ENCODE peak calls at places on chromosomes 3 and 15, in nine cellular contexts. M, S, N, Z, V, H, G, C and T are unnamed samples.

GRCh38 chr3:48273594-48274211 is 32.8 kb downstream of the ZNF589 start:
- DNase-seq in C (peak; percentile 80), H (peak; percentile 63), S (no peak), V (peak; percentile 70), G (peak; percentile 30), Z (peak; percentile 77), N (peak; percentile 76), M (no peak), T (peak; percentile 75)

GRCh38 chr15:91488452-91488851 is 365.1 kb upstream of the SLCO3A1 start:
- DNase-seq in G (no peak), N (no peak), V (no peak), C (no peak), S (no peak), H (no peak), M (no peak), Z (no peak), T (no peak)

GRCh38 chr3:128004661-128005060 is 47.6 kb upstream of the SEC61A1 start:
- DNase-seq in G (no peak), H (no peak), C (no peak), M (no peak), Z (no peak), V (no peak), N (no peak), S (no peak), T (no peak)

GRCh38 chr3:69182588-69183299 is 60.3 kb upstream of the LMOD3 start:
- DNase-seq in C (no peak), S (no peak), Z (peak; percentile 37), G (no peak), H (no peak), M (no peak), V (no peak), N (no peak), T (no peak)

GRCh38 chr3:65732060-65732933 is 306.4 kb downstream of the MAGI1 start:
- DNase-seq in V (no peak), S (no peak), M (no peak), N (peak; percentile 37), Z (peak; percentile 76), H (no peak), G (no peak), C (peak; percentile 87), T (peak; percentile 75)

GRCh38 chr15:71290002-71290401 is 174.7 kb downstream of the THSD4 start:
- DNase-seq in S (no peak), N (no peak), V (no peak), Z (no peak), H (no peak), M (no peak), C (no peak), G (no peak), T (no peak)

GRCh38 chr15:91853968-91854943 is 748 bp downstream of the SLCO3A1 start:
- DNase-seq in C (peak; percentile 51), N (peak; percentile 49), M (no peak), G (peak; percentile 66), S (peak; percentile 90), Z (no peak), H (no peak), V (peak; percentile 25), T (peak; percentile 46)

GRCh38 chr15:67548862-67549651 is 6.6 kb downstream of the MAP2K5 start:
- DNase-seq in C (peak; percentile 86), H (no peak), S (no peak), M (no peak), V (no peak), Z (no peak), N (peak; percentile 94), G (peak; percentile 31), T (peak; percentile 67)

GRCh38 chr3:48798998-48799397 is 48.7 kb downstream of the PRKAR2A start:
- DNase-seq in Z (peak; percentile 9), H (no peak), C (no peak), S (no peak), V (peak; percentile 68), M (no peak), G (no peak), N (no peak), T (no peak)

GRCh38 chr3:156948402-156949210 is 122.5 kb downstream of the LEKR1 start:
- DNase-seq in M (no peak), G (no peak), N (peak; percentile 16), H (no peak), C (no peak), S (no peak), V (no peak), Z (no peak), T (no peak)

GRCh38 chr3:182490601-182491485 is 302.5 kb upstream of the ATP11B start:
- DNase-seq in H (no peak), N (peak; percentile 20), G (no peak), S (no peak), M (no peak), V (no peak), C (peak; percentile 21), Z (peak; percentile 4), T (peak; percentile 4)

GRCh38 chr3:183161552-183162345 is 785 bp downstream of the LAMP3 start:
- DNase-seq in S (peak; percentile 83), V (no peak), C (no peak), M (no peak), Z (peak; percentile 30), G (no peak), N (no peak), H (no peak), T (no peak)

GRCh38 chr3:64143399-64144130 is 81.7 kb downstream of the PRICKLE2 start:
- DNase-seq in S (no peak), H (no peak), N (no peak), G (no peak), V (no peak), C (no peak), M (no peak), Z (peak; percentile 42), T (no peak)

GRCh38 chr3:53216723-53217122 is 39.1 kb downstream of the TKT start:
- DNase-seq in S (no peak), N (no peak), V (no peak), H (no peak), Z (no peak), G (no peak), M (no peak), C (no peak), T (no peak)

GRCh38 chr3:632571-633170 is 436.1 kb downstream of the CHL1 start:
- DNase-seq in S (no peak), Z (peak; percentile 14), C (peak; percentile 92), G (peak; percentile 7), N (peak; percentile 81), H (peak; percentile 61), M (no peak), V (peak; percentile 55), T (peak; percentile 64)

GRCh38 chr15:40567111-40567510 is 2.0 kb upstream of the RPUSD2 start:
- DNase-seq in Z (peak; percentile 5), N (peak; percentile 33), C (peak; percentile 43), V (no peak), M (no peak), H (no peak), S (no peak), G (no peak), T (no peak)

GRCh38 chr3:186414735-186415419 is 52.8 kb upstream of the DGKG start:
- DNase-seq in M (no peak), C (peak; percentile 42), Z (peak; percentile 77), N (no peak), H (no peak), V (peak; percentile 27), G (no peak), S (no peak), T (no peak)

GRCh38 chr15:68637755-68638405 is 59.1 kb downstream of the CORO2B start:
- DNase-seq in S (peak; percentile 58), C (no peak), V (no peak), G (peak; percentile 68), N (no peak), H (peak; percentile 82), Z (peak; percentile 93), M (no peak), T (no peak)

GRCh38 chr15:46607103-46607502 is 972.3 kb downstream of the SQOR start:
- DNase-seq in S (no peak), H (no peak), M (no peak), C (no peak), N (no peak), Z (no peak), G (no peak), V (no peak), T (no peak)

GRCh38 chr15:61112231-61112630 is 116.9 kb downstream of the RORA start:
- DNase-seq in C (peak; percentile 27), G (peak; percentile 15), Z (no peak), H (no peak), M (no peak), S (no peak), V (no peak), N (no peak), T (no peak)

GRCh38 chr3:149426325-149426724 is 48.2 kb upstream of the TM4SF4 start:
- DNase-seq in M (no peak), H (no peak), S (no peak), Z (no peak), V (no peak), C (no peak), G (no peak), N (no peak), T (no peak)

GRCh38 chr15:98946301-98947255 is 61.0 kb downstream of the PGPEP1L start:
- DNase-seq in N (no peak), C (no peak), G (peak; percentile 64), Z (peak; percentile 57), M (no peak), H (peak; percentile 69), S (peak; percentile 87), V (peak; percentile 45), T (no peak)

GRCh38 chr3:149217347-149217746 is 4.3 kb downstream of the CP start:
- DNase-seq in N (no peak), S (no peak), Z (no peak), C (no peak), G (no peak), V (no peak), H (no peak), M (no peak), T (no peak)

GRCh38 chr3:102095383-102095782 is 246.1 kb downstream of the NFKBIZ start:
- DNase-seq in M (no peak), S (no peak), C (no peak), Z (no peak), V (no peak), N (no peak), G (no peak), H (no peak), T (no peak)

GRCh38 chr15:42077680-42078079 is 16.7 kb downstream of the PLA2G4D start:
- DNase-seq in G (no peak), Z (no peak), V (no peak), H (no peak), C (no peak), M (no peak), N (no peak), S (no peak), T (no peak)

GRCh38 chr15:89999676-90000174 is 1.4 kb upstream of the ZNF710 start:
- DNase-seq in G (peak; percentile 33), Z (peak; percentile 34), S (no peak), H (no peak), M (no peak), V (peak; percentile 60), C (no peak), N (peak; percentile 80), T (no peak)

GRCh38 chr3:123339302-123339701 is 109.6 kb downstream of the ADCY5 start:
- DNase-seq in S (peak; percentile 34), N (no peak), Z (no peak), H (no peak), G (no peak), V (no peak), C (no peak), M (no peak), T (no peak)

GRCh38 chr15:100690786-100691160 is 88.4 kb downstream of the ASB7 start:
- DNase-seq in G (no peak), N (no peak), M (no peak), Z (no peak), S (no peak), V (no peak), H (no peak), C (no peak), T (no peak)

GRCh38 chr3:139202226-139202958 is 141.4 kb upstream of the MRPS22 start:
- DNase-seq in S (no peak), G (peak; percentile 20), N (no peak), H (no peak), V (peak; percentile 71), C (no peak), Z (no peak), M (no peak), T (no peak)

GRCh38 chr3:147497301-147497700 is 88.1 kb downstream of the ZIC1 start:
- DNase-seq in V (no peak), H (no peak), S (no peak), N (no peak), Z (no peak), M (no peak), C (no peak), G (no peak), T (no peak)

GRCh38 chr3:31289592-31289991 is 243.1 kb upstream of the STT3B start:
- DNase-seq in H (no peak), C (no peak), G (no peak), V (no peak), M (no peak), S (no peak), N (no peak), Z (no peak), T (no peak)